ENCODE peak calls at places on chromosome X, in four cellular contexts. O is IMR-90, P is vagina, I is cardiac muscle cell. D is an unnamed sample.
A peak's percentile ranks its signal among the peaks of the same experiment; 100 is the strongest.

GRCh38 chrX:140765043-140765784 is 55.7 kb downstream of the LINC00632 start:
- DNase-seq in O (peak; percentile 62), P (no peak), I (peak; percentile 26), D (no peak)

GRCh38 chrX:15849555-15849954 is 5.1 kb downstream of the AP1S2 start:
- DNase-seq in O (no peak), P (no peak), I (peak; percentile 45), D (no peak)

GRCh38 chrX:110853610-110854009 is 58.0 kb upstream of the CHRDL1 start:
- DNase-seq in O (no peak), P (no peak), I (peak; percentile 58), D (no peak)

GRCh38 chrX:71253253-71254091 is 468 bp downstream of the ZMYM3 start:
- DNase-seq in O (peak; percentile 13), P (no peak), I (peak; percentile 60), D (no peak)

GRCh38 chrX:74537011-74537390 is 77.4 kb downstream of the RLIM start:
- DNase-seq in O (peak; percentile 33), P (peak; percentile 49), I (no peak), D (no peak)

GRCh38 chrX:118346258-118347094 is 570 bp downstream of the WDR44 start:
- DNase-seq in O (no peak), P (no peak), I (peak; percentile 44), D (no peak)

GRCh38 chrX:149962859-149963757 is 24.8 kb upstream of the EOLA2 start:
- DNase-seq in O (peak; percentile 69), P (no peak), I (peak; percentile 61), D (no peak)

GRCh38 chrX:75603833-75604232 is 81.0 kb upstream of the ZDHHC15 start:
- DNase-seq in O (peak; percentile 28), P (no peak), I (peak; percentile 28), D (no peak)

GRCh38 chrX:29042341-29042740 is 455.1 kb downstream of the IL1RAPL1 start:
- DNase-seq in O (no peak), P (no peak), I (no peak), D (no peak)

GRCh38 chrX:74383611-74384010 is 37.7 kb upstream of the SLC16A2 start:
- DNase-seq in O (peak; percentile 59), P (no peak), I (peak; percentile 37), D (no peak)

GRCh38 chrX:53682885-53683555 is 3.5 kb downstream of the HUWE1 start:
- DNase-seq in O (peak; percentile 50), P (no peak), I (peak; percentile 58), D (no peak)

GRCh38 chrX:51742586-51742985 is 656 bp upstream of the GSPT2 start:
- DNase-seq in O (no peak), P (no peak), I (no peak), D (no peak)

GRCh38 chrX:68732906-68733493 is 85.5 kb downstream of the STARD8 start:
- DNase-seq in O (peak; percentile 31), P (no peak), I (peak; percentile 62), D (no peak)

GRCh38 chrX:18649498-18649951 is 22.4 kb downstream of the RS1 start:
- DNase-seq in O (no peak), P (no peak), I (peak; percentile 4), D (no peak)

GRCh38 chrX:122835886-122836285 is 348.2 kb upstream of the GRIA3 start:
- DNase-seq in O (no peak), P (no peak), I (no peak), D (no peak)
- TF ChIP-seq CTCF in O (no peak), P (no peak), I (no peak), D (no peak)

DNA sequence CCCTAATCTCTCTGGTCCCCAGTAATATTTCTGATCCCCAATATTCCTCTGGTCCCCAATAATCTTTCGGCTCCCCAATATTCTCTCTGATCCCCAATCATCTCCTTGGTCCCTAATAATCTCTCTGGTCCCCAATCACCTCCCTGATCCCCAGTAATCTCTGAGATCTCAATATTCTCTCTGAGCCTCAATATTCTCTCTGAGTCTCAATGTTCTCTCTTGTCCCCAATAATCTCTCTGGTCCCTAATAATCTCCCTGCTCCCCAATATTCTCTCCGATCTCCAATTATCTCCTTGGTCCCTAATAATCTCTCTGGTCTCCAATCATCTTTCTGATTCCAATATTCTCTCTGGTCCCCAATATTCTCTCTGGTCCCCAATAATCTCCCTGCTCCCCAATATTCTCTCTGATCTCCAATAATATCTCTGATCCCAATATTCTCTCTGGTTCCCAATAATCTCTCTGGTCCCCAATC is 17.9 kb downstream of the P2RY8 start:
- DNase-seq in O (no peak), P (no peak), I (no peak), D (no peak)
- H3K36me3 ChIP-seq in O (no peaks in the 10 kb centered on the region), P (no peaks in the 10 kb centered on the region), I (no peaks in the 10 kb centered on the region), D (no peaks in the 10 kb centered on the region)

GRCh38 chrX:38189431-38190128 is 31.1 kb downstream of the SRPX start:
- DNase-seq in O (no peak), P (no peak), I (no peak), D (no peak)

GRCh38 chrX:38192007-38192625 is 28.6 kb downstream of the SRPX start:
- DNase-seq in O (peak; percentile 25), P (no peak), I (peak; percentile 23), D (no peak)
- TF ChIP-seq CTCF in O (peak; percentile 45), P (no peak), I (peak; percentile 36), D (peak; percentile 51)

GRCh38 chrX:47181301-47181700 is 12.3 kb upstream of the UBA1 start:
- DNase-seq in O (no peak), P (no peak), I (no peak), D (no peak)

GRCh38 chrX:47179928-47180255 is 13.7 kb upstream of the UBA1 start:
- DNase-seq in O (no peak), P (no peak), I (no peak), D (no peak)

GRCh38 chrX:47179221-47179927 is 14.3 kb upstream of the UBA1 start:
- DNase-seq in O (no peak), P (no peak), I (no peak), D (no peak)

GRCh38 chrX:47182106-47182700 is 11.4 kb upstream of the UBA1 start:
- DNase-seq in O (no peak), P (no peak), I (no peak), D (no peak)

DNA sequence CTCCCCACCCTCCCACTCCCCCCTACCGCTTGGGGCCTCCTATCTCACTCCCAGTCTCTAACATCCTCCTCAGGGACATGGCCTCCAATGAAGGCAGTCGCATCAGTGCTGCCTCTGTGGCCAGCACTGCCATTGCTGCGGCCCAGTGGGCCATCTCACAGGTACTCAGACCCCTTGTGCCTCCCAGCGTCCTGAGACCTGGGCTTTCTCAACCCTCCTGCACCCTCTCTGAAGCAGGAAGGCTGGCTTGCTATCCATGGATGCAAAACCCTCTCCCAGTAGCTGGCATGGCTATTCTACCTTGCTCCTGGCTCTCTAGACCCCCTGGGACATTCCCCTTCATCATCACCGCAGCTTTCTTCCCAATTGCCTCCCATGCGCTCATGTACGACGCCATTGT is 13.3 kb upstream of the UBA1 start:
- DNase-seq in O (no peak), P (no peak), I (no peak), D (no peak)
- H3K36me3 ChIP-seq in O (peaks cover 38% of the 10 kb centered on the region), P (peaks cover 59% of the 10 kb centered on the region), I (no peaks in the 10 kb centered on the region), D (peaks cover 18% of the 10 kb centered on the region)